ENCODE peak calls at places on chromosome 7, in ten cellular contexts. N is spleen, H is ascending aorta, M is body of pancreas, R is HFFc6, B is right atrium auricular region, L is AG09319, W is breast epithelium, O is astrocyte of the spinal cord, P is OCI-LY7. V is an unnamed sample.

GRCh38 chr7:2779086-2779485 is 65.0 kb downstream of the GNA12 start:
- DNase-seq in N (no peak), H (no peak), M (no peak), R (no peak), B (no peak), L (no peak), W (no peak), O (no peak), P (no peak), V (no peak)

GRCh38 chr7:73612598-73613269 is 11.6 kb downstream of the MLXIPL start:
- DNase-seq in N (no peak), H (no peak), M (peak; percentile 52), R (peak; percentile 26), B (no peak), L (no peak), W (no peak), O (peak; percentile 37), P (no peak), V (no peak)

GRCh38 chr7:897771-898376 is 21.5 kb downstream of the GET4 start:
- DNase-seq in N (peak; percentile 79), H (no peak), M (no peak), R (no peak), B (no peak), L (no peak), W (no peak), O (no peak), P (no peak), V (no peak)

GRCh38 chr7:3265388-3265787 is 35.7 kb upstream of the SDK1 start:
- DNase-seq in N (no peak), H (no peak), M (no peak), R (no peak), B (no peak), L (no peak), W (no peak), O (no peak), P (no peak), V (no peak)

GRCh38 chr7:140176271-140176701 is 497 bp downstream of the KDM7A start:
- DNase-seq in N (no peak), H (no peak), M (no peak), R (no peak), B (no peak), L (no peak), W (no peak), O (no peak), P (peak; percentile 13), V (peak; percentile 20)

GRCh38 chr7:33107136-33108066 is 1.8 kb downstream of the RP9 start:
- DNase-seq in N (no peak), H (no peak), M (no peak), R (peak; percentile 61), B (no peak), L (peak; percentile 11), W (no peak), O (peak; percentile 58), P (peak; percentile 74), V (no peak)

GRCh38 chr7:158386866-158387820 is 200.5 kb downstream of the PTPRN2 start:
- DNase-seq in N (peak; percentile 65), H (no peak), M (no peak), R (no peak), B (no peak), L (no peak), W (no peak), O (no peak), P (no peak), V (no peak)

GRCh38 chr7:70608229-70608628 is 523.7 kb upstream of the GALNT17 start:
- DNase-seq in N (no peak), H (no peak), M (no peak), R (no peak), B (no peak), L (no peak), W (no peak), O (no peak), P (no peak), V (no peak)

GRCh38 chr7:26910221-26910620 is 45.8 kb upstream of the SKAP2 start:
- DNase-seq in N (peak; percentile 82), H (no peak), M (no peak), R (peak; percentile 46), B (no peak), L (no peak), W (no peak), O (peak; percentile 46), P (no peak), V (no peak)

GRCh38 chr7:116226664-116227063 is 16.3 kb downstream of the TES start:
- DNase-seq in N (no peak), H (no peak), M (no peak), R (no peak), B (no peak), L (no peak), W (no peak), O (no peak), P (no peak), V (no peak)

GRCh38 chr7:54812747-54813146 is 53.7 kb upstream of the SEC61G start:
- DNase-seq in N (no peak), H (no peak), M (no peak), R (no peak), B (no peak), L (no peak), W (no peak), O (no peak), P (no peak), V (no peak)

GRCh38 chr7:155262010-155262409 is 35.7 kb upstream of the INSIG1 start:
- DNase-seq in N (no peak), H (no peak), M (no peak), R (no peak), B (no peak), L (no peak), W (no peak), O (no peak), P (no peak), V (no peak)

GRCh38 chr7:155260498-155260872 is 37.2 kb upstream of the INSIG1 start:
- DNase-seq in N (peak; percentile 53), H (no peak), M (no peak), R (no peak), B (no peak), L (no peak), W (no peak), O (no peak), P (no peak), V (no peak)

GRCh38 chr7:155258233-155258575 is 39.5 kb upstream of the INSIG1 start:
- DNase-seq in N (no peak), H (peak; percentile 82), M (no peak), R (peak; percentile 82), B (peak; percentile 79), L (peak; percentile 60), W (peak; percentile 80), O (peak; percentile 86), P (no peak), V (no peak)

GRCh38 chr7:155261031-155261985 is 36.4 kb upstream of the INSIG1 start:
- DNase-seq in N (peak; percentile 72), H (no peak), M (no peak), R (no peak), B (no peak), L (no peak), W (no peak), O (no peak), P (no peak), V (no peak)

GRCh38 chr7:155259791-155260497 is 37.7 kb upstream of the INSIG1 start:
- DNase-seq in N (peak; percentile 72), H (no peak), M (no peak), R (no peak), B (no peak), L (no peak), W (no peak), O (no peak), P (no peak), V (no peak)
- TF ChIP-seq CTCF in N (no peak), H (no peak), M (no peak), R (no peak), B (no peak), L (no peak), W (no peak), O (no peak), P (no peak), V (no peak)

GRCh38 chr7:151631968-151632749 is 112.5 kb upstream of the RHEB start:
- DNase-seq in N (peak; percentile 98), H (peak; percentile 90), M (peak; percentile 91), R (peak; percentile 51), B (peak; percentile 68), L (peak; percentile 42), W (peak; percentile 74), O (peak; percentile 75), P (peak; percentile 86), V (peak; percentile 84)
- TF ChIP-seq CTCF in N (no peak), H (peak; percentile 53), M (no peak), R (peak; percentile 56), B (no peak), L (peak; percentile 14), W (no peak), O (peak; percentile 18), P (peak; percentile 52), V (no peak)

GRCh38 chr7:42071372-42072261 is 165.4 kb downstream of the GLI3 start:
- DNase-seq in N (no peak), H (no peak), M (no peak), R (no peak), B (no peak), L (peak; percentile 4), W (no peak), O (peak; percentile 53), P (peak; percentile 22), V (no peak)
- TF ChIP-seq CTCF in N (no peak), H (no peak), M (no peak), R (peak; percentile 42), B (no peak), L (no peak), W (peak; percentile 20), O (peak; percentile 15), P (peak; percentile 51), V (peak; percentile 47)

GRCh38 chr7:134928574-134928973 is 57.7 kb upstream of the AGBL3 start:
- DNase-seq in N (no peak), H (no peak), M (no peak), R (no peak), B (no peak), L (no peak), W (no peak), O (no peak), P (no peak), V (no peak)

GRCh38 chr7:134927076-134927475 is 59.2 kb upstream of the AGBL3 start:
- DNase-seq in N (no peak), H (no peak), M (no peak), R (no peak), B (no peak), L (no peak), W (no peak), O (no peak), P (no peak), V (no peak)

GRCh38 chr7:134926396-134926795 is 59.9 kb upstream of the AGBL3 start:
- DNase-seq in N (no peak), H (no peak), M (no peak), R (no peak), B (no peak), L (no peak), W (no peak), O (no peak), P (no peak), V (no peak)

GRCh38 chr7:134925766-134926165 is 60.5 kb upstream of the AGBL3 start:
- DNase-seq in N (no peak), H (no peak), M (no peak), R (no peak), B (no peak), L (no peak), W (no peak), O (no peak), P (no peak), V (no peak)

GRCh38 chr7:134927723-134928122 is 58.6 kb upstream of the AGBL3 start:
- DNase-seq in N (no peak), H (no peak), M (no peak), R (no peak), B (no peak), L (no peak), W (no peak), O (no peak), P (no peak), V (no peak)
- TF ChIP-seq CTCF in N (no peak), H (no peak), M (no peak), R (no peak), B (no peak), L (no peak), W (no peak), O (no peak), P (no peak), V (no peak)

V was measured in mesothelial cell of epicardium.